ENCODE peak calls at places on chromosomes 7 and 10, in six cellular contexts. One of them, this sample, is unnamed.

GRCh38 chr7:38565289-38565688 is 65.9 kb downstream of the AMPH start:
- DNase-seq in K562: no peak
- DNase-seq in GM12878: no peak
- DNase-seq in suprapubic skin: no peak
- DNase-seq in transverse colon: no peak
- DNase-seq in sigmoid colon: no peak
- DNase-seq in this sample: no peak

GRCh38 chr7:22184549-22185199 is 172.3 kb downstream of the RAPGEF5 start:
- DNase-seq in K562: no peak
- DNase-seq in GM12878: no peak
- DNase-seq in suprapubic skin: no peak
- DNase-seq in transverse colon: no peak
- DNase-seq in sigmoid colon: no peak
- DNase-seq in this sample: no peak

GRCh38 chr7:2004841-2005351 is 227.8 kb downstream of the MAD1L1 start:
- DNase-seq in K562: no peak
- DNase-seq in GM12878: no peak
- DNase-seq in suprapubic skin: peak
- DNase-seq in transverse colon: peak
- DNase-seq in sigmoid colon: peak
- DNase-seq in this sample: no peak

GRCh38 chr7:124747072-124747471 is 18.5 kb downstream of the GPR37 start:
- DNase-seq in K562: no peak
- DNase-seq in GM12878: no peak
- DNase-seq in suprapubic skin: no peak
- DNase-seq in transverse colon: no peak
- DNase-seq in sigmoid colon: no peak
- DNase-seq in this sample: no peak

GRCh38 chr7:117083648-117084047 is 130.3 kb downstream of the ST7 start:
- DNase-seq in K562: no peak
- DNase-seq in GM12878: no peak
- DNase-seq in suprapubic skin: no peak
- DNase-seq in transverse colon: no peak
- DNase-seq in sigmoid colon: no peak
- DNase-seq in this sample: no peak

GRCh38 chr7:32532086-32532485 is 36.8 kb downstream of the AVL9 start:
- DNase-seq in K562: no peak
- DNase-seq in GM12878: no peak
- DNase-seq in suprapubic skin: no peak
- DNase-seq in transverse colon: no peak
- DNase-seq in sigmoid colon: no peak
- DNase-seq in this sample: no peak

GRCh38 chr7:79709574-79710409 is 256.3 kb upstream of the MAGI2 start:
- DNase-seq in K562: no peak
- DNase-seq in GM12878: no peak
- DNase-seq in suprapubic skin: no peak
- DNase-seq in transverse colon: peak
- DNase-seq in sigmoid colon: no peak
- DNase-seq in this sample: no peak

GRCh38 chr7:70178787-70179186 is 580.5 kb downstream of the AUTS2 start:
- DNase-seq in K562: no peak
- DNase-seq in GM12878: no peak
- DNase-seq in suprapubic skin: no peak
- DNase-seq in transverse colon: peak
- DNase-seq in sigmoid colon: no peak
- DNase-seq in this sample: peak

GRCh38 chr10:30417301-30417700 is 16.7 kb upstream of the MAP3K8 start:
- DNase-seq in K562: no peak
- DNase-seq in GM12878: no peak
- DNase-seq in suprapubic skin: no peak
- DNase-seq in transverse colon: no peak
- DNase-seq in sigmoid colon: no peak
- DNase-seq in this sample: no peak

GRCh38 chr10:97759157-97759980 is 12.4 kb downstream of the SFRP5 start:
- DNase-seq in K562: peak
- DNase-seq in GM12878: no peak
- DNase-seq in suprapubic skin: no peak
- DNase-seq in transverse colon: peak
- DNase-seq in sigmoid colon: peak
- DNase-seq in this sample: peak

GRCh38 chr10:61974611-61975010 is 73.1 kb downstream of the ARID5B start:
- DNase-seq in K562: no peak
- DNase-seq in GM12878: no peak
- DNase-seq in suprapubic skin: no peak
- DNase-seq in transverse colon: peak
- DNase-seq in sigmoid colon: peak
- DNase-seq in this sample: no peak

GRCh38 chr10:31952066-31952465 is 23.4 kb upstream of the ARHGAP12 start:
- DNase-seq in K562: peak
- DNase-seq in GM12878: no peak
- DNase-seq in suprapubic skin: no peak
- DNase-seq in transverse colon: no peak
- DNase-seq in sigmoid colon: no peak
- DNase-seq in this sample: no peak

GRCh38 chr7:55093674-55094073 is 74.9 kb downstream of the EGFR start:
- DNase-seq in K562: no peak
- DNase-seq in GM12878: no peak
- DNase-seq in suprapubic skin: no peak
- DNase-seq in transverse colon: no peak
- DNase-seq in sigmoid colon: no peak
- DNase-seq in this sample: no peak

GRCh38 chr7:130297628-130298027 is 4.7 kb downstream of the CPA4 start:
- DNase-seq in K562: no peak
- DNase-seq in GM12878: no peak
- DNase-seq in suprapubic skin: no peak
- DNase-seq in transverse colon: no peak
- DNase-seq in sigmoid colon: no peak
- DNase-seq in this sample: no peak

GRCh38 chr10:91907033-91907594 is 2.2 kb downstream of the FGFBP3 start:
- DNase-seq in K562: no peak
- DNase-seq in GM12878: no peak
- DNase-seq in suprapubic skin: no peak
- DNase-seq in transverse colon: no peak
- DNase-seq in sigmoid colon: no peak
- DNase-seq in this sample: no peak

GRCh38 chr7:2931034-2931415 is 86.9 kb upstream of the GNA12 start:
- DNase-seq in K562: no peak
- DNase-seq in GM12878: no peak
- DNase-seq in suprapubic skin: no peak
- DNase-seq in transverse colon: no peak
- DNase-seq in sigmoid colon: peak
- DNase-seq in this sample: no peak

GRCh38 chr10:36188054-36188453 is 546.0 kb upstream of the FZD8 start:
- DNase-seq in K562: no peak
- DNase-seq in GM12878: no peak
- DNase-seq in suprapubic skin: no peak
- DNase-seq in transverse colon: no peak
- DNase-seq in sigmoid colon: no peak
- DNase-seq in this sample: no peak

GRCh38 chr10:124415210-124415609 is 3.5 kb downstream of the OAT start:
- DNase-seq in K562: no peak
- DNase-seq in GM12878: no peak
- DNase-seq in suprapubic skin: no peak
- DNase-seq in transverse colon: no peak
- DNase-seq in sigmoid colon: no peak
- DNase-seq in this sample: no peak
- TF ChIP-seq POLR2AphosphoS5 in K562: no peak
- TF ChIP-seq POLR2AphosphoS5 in GM12878: no peak
- TF ChIP-seq POLR2AphosphoS5 in suprapubic skin: no peak
- TF ChIP-seq POLR2AphosphoS5 in transverse colon: no peak
- TF ChIP-seq POLR2AphosphoS5 in sigmoid colon: no peak
- TF ChIP-seq POLR2AphosphoS5 in this sample: no peak

GRCh38 chr7:11911900-11912299 is 79.9 kb upstream of the THSD7A start:
- DNase-seq in K562: no peak
- DNase-seq in GM12878: no peak
- DNase-seq in suprapubic skin: no peak
- DNase-seq in transverse colon: no peak
- DNase-seq in sigmoid colon: no peak
- DNase-seq in this sample: no peak
- H3K4me3 ChIP-seq in K562: no peak
- H3K4me3 ChIP-seq in GM12878: no peak
- H3K4me3 ChIP-seq in suprapubic skin: no peak
- H3K4me3 ChIP-seq in transverse colon: no peak
- H3K4me3 ChIP-seq in sigmoid colon: no peak
- H3K4me3 ChIP-seq in this sample: no peak

GRCh38 chr7:155710530-155710929 is 66.1 kb downstream of the RBM33 start:
- DNase-seq in K562: no peak
- DNase-seq in GM12878: no peak
- DNase-seq in suprapubic skin: no peak
- DNase-seq in transverse colon: no peak
- DNase-seq in sigmoid colon: no peak
- DNase-seq in this sample: no peak

GRCh38 chr7:155713382-155713781 is 68.9 kb downstream of the RBM33 start:
- DNase-seq in K562: no peak
- DNase-seq in GM12878: no peak
- DNase-seq in suprapubic skin: no peak
- DNase-seq in transverse colon: peak
- DNase-seq in sigmoid colon: no peak
- DNase-seq in this sample: no peak

GRCh38 chr7:155710035-155710434 is 65.6 kb downstream of the RBM33 start:
- DNase-seq in K562: no peak
- DNase-seq in GM12878: no peak
- DNase-seq in suprapubic skin: no peak
- DNase-seq in transverse colon: no peak
- DNase-seq in sigmoid colon: no peak
- DNase-seq in this sample: no peak

GRCh38 chr7:155709453-155709852 is 65.0 kb downstream of the RBM33 start:
- DNase-seq in K562: no peak
- DNase-seq in GM12878: no peak
- DNase-seq in suprapubic skin: no peak
- DNase-seq in transverse colon: no peak
- DNase-seq in sigmoid colon: no peak
- DNase-seq in this sample: no peak

DNA sequence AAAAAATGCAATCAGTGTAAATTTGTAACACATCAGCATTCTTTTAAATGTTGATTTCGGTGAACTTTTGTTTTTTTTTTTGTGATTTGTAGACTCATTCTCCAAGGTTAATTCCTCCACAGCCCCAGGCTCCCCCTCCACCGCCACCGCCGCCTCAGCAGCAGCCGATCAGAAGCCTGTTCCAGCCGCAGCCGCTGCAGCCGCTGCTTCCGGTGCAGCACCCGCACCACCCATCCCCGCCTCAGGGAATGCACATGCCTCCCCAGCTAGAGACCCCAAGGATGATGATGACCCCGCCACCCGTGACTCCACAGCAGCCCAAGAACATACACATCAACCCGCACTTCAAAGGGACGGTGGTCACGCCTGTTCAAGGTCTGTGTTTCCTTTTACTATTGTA is 66.6 kb downstream of the RBM33 start:
- DNase-seq in K562: no peak
- DNase-seq in GM12878: no peak
- DNase-seq in suprapubic skin: no peak
- DNase-seq in transverse colon: no peak
- DNase-seq in sigmoid colon: no peak
- DNase-seq in this sample: no peak
- TF ChIP-seq POLR2AphosphoS5 in K562: no peak
- TF ChIP-seq POLR2AphosphoS5 in GM12878: no peak
- TF ChIP-seq POLR2AphosphoS5 in suprapubic skin: no peak
- TF ChIP-seq POLR2AphosphoS5 in transverse colon: no peak
- TF ChIP-seq POLR2AphosphoS5 in sigmoid colon: no peak
- TF ChIP-seq POLR2AphosphoS5 in this sample: no peak

DNA sequence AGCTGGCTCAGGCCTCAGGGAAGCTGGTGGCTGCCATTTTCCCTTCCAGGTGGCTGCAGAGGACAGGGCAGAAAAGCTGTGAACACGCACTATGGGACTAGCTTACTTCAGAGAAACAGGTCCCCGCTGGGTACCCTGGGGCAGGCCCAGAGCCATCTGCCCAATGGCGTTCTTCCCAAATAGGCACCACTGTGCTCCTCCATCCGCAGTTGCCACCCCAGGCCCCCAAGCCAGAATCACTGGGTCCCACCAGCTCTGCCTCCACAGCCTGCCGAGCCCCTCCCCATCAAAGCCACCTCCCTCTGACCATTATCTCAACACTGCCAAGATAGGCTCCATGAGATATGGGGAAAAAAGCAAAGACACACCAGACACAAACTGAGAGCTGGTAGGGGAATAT is 11.4 kb downstream of the BUD31 start:
- DNase-seq in K562: no peak
- DNase-seq in GM12878: no peak
- DNase-seq in suprapubic skin: no peak
- DNase-seq in transverse colon: no peak
- DNase-seq in sigmoid colon: no peak
- DNase-seq in this sample: no peak
- H3K4me3 ChIP-seq in K562: no peak
- H3K4me3 ChIP-seq in GM12878: no peak
- H3K4me3 ChIP-seq in suprapubic skin: no peak
- H3K4me3 ChIP-seq in transverse colon: no peak
- H3K4me3 ChIP-seq in sigmoid colon: no peak
- H3K4me3 ChIP-seq in this sample: no peak

GRCh38 chr10:114607358-114607998 is 50.6 kb downstream of the ABLIM1 start:
- DNase-seq in K562: no peak
- DNase-seq in GM12878: no peak
- DNase-seq in suprapubic skin: no peak
- DNase-seq in transverse colon: no peak
- DNase-seq in sigmoid colon: no peak
- DNase-seq in this sample: no peak
- TF ChIP-seq POLR2AphosphoS5 in K562: no peak
- TF ChIP-seq POLR2AphosphoS5 in GM12878: no peak
- TF ChIP-seq POLR2AphosphoS5 in suprapubic skin: no peak
- TF ChIP-seq POLR2AphosphoS5 in transverse colon: no peak
- TF ChIP-seq POLR2AphosphoS5 in sigmoid colon: no peak
- TF ChIP-seq POLR2AphosphoS5 in this sample: no peak

DNA sequence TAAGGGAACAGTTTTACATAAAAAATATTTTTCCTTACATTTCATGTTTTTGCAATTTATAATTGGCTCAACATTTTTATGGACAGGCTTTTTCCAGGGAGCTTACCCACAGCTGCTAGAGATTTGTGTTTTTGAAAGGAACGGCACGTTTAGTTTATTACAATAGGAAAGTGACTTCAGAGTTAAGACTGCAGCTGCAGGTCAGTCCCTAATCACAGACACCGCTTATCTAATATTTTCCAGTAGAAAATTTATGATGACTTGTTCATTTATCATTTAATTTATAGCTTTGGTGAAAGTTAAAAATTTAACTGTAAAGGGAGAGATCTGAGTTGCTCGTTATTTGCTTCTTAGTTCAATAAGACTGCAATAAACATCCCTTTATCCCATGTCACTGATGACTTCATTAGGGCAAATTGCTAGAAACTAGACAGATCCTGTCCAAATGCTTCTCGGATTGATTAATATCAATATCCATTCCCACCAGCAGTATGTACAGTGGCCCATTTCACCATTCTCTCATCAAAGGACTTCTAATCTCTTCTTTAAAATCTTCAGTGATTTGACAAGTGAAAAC is 97.0 kb upstream of the ODAD2 start:
- DNase-seq in K562: no peak
- DNase-seq in GM12878: no peak
- DNase-seq in suprapubic skin: no peak
- DNase-seq in transverse colon: no peak
- DNase-seq in sigmoid colon: no peak
- DNase-seq in this sample: no peak
- H3K4me3 ChIP-seq in K562: no peak
- H3K4me3 ChIP-seq in GM12878: no peak
- H3K4me3 ChIP-seq in suprapubic skin: no peak
- H3K4me3 ChIP-seq in transverse colon: no peak
- H3K4me3 ChIP-seq in sigmoid colon: no peak
- H3K4me3 ChIP-seq in this sample: no peak